ENCODE peak calls at places on chromosomes 3 and 15, in nine cellular contexts. C, Y, M, F, V, U, D, S and A are unnamed samples.

GRCh38 chr3:195012100-195012499 is 258.9 kb downstream of the XXYLT1 start:
- DNase-seq in C (peak; percentile 12), Y (no peak), M (no peak), F (no peak), V (no peak), U (no peak), D (no peak), S (no peak), A (no peak)

GRCh38 chr3:138846350-138846756 is 11.6 kb upstream of the PIK3CB start:
- DNase-seq in C (no peak), Y (no peak), M (no peak), F (no peak), V (no peak), U (no peak), D (no peak), S (no peak), A (no peak)

GRCh38 chr3:71551286-71551919 is 32.1 kb downstream of the FOXP1 start:
- DNase-seq in C (no peak), Y (no peak), M (peak; percentile 23), F (peak; percentile 74), V (peak; percentile 79), U (no peak), D (no peak), S (no peak), A (no peak)

GRCh38 chr3:111947179-111947727 is 31.6 kb upstream of the ABHD10 start:
- DNase-seq in C (no peak), Y (no peak), M (peak; percentile 61), F (peak; percentile 79), V (peak; percentile 75), U (no peak), D (no peak), S (no peak), A (peak; percentile 71)

GRCh38 chr3:60953406-60953805 is 297.8 kb downstream of the FHIT start:
- DNase-seq in C (no peak), Y (no peak), M (peak; percentile 61), F (peak; percentile 41), V (no peak), U (no peak), D (no peak), S (no peak), A (no peak)

GRCh38 chr3:177905895-177906511 is 630.2 kb upstream of the KCNMB2 start:
- DNase-seq in C (no peak), Y (no peak), M (peak; percentile 76), F (peak; percentile 95), V (peak; percentile 82), U (no peak), D (no peak), S (no peak), A (peak; percentile 74)

GRCh38 chr3:134371542-134372324 is 2.5 kb downstream of the AMOTL2 start:
- DNase-seq in C (peak; percentile 16), Y (no peak), M (peak; percentile 42), F (peak; percentile 49), V (peak; percentile 52), U (no peak), D (no peak), S (no peak), A (no peak)

GRCh38 chr15:42060797-42061196 is 33.6 kb downstream of the PLA2G4D start:
- DNase-seq in C (no peak), Y (no peak), M (no peak), F (no peak), V (no peak), U (no peak), D (no peak), S (no peak), A (no peak)

GRCh38 chr3:32630266-32630665 is 54.7 kb upstream of the CNOT10 start:
- DNase-seq in C (no peak), Y (no peak), M (peak; percentile 87), F (no peak), V (no peak), U (no peak), D (no peak), S (no peak), A (no peak)

GRCh38 chr3:48151058-48151806 is 37.0 kb downstream of the CDC25A start:
- DNase-seq in C (peak; percentile 81), Y (peak; percentile 57), M (peak; percentile 81), F (peak; percentile 63), V (peak; percentile 64), U (peak; percentile 80), D (peak; percentile 66), S (peak; percentile 79), A (no peak)

GRCh38 chr3:48157215-48157840 is 30.9 kb downstream of the CDC25A start:
- DNase-seq in C (no peak), Y (no peak), M (no peak), F (peak; percentile 42), V (peak; percentile 49), U (no peak), D (no peak), S (no peak), A (no peak)

GRCh38 chr3:48155122-48155521 is 33.1 kb downstream of the CDC25A start:
- DNase-seq in C (no peak), Y (no peak), M (peak; percentile 91), F (peak; percentile 79), V (peak; percentile 86), U (no peak), D (no peak), S (no peak), A (peak; percentile 35)

GRCh38 chr3:48151807-48152427 is 36.3 kb downstream of the CDC25A start:
- DNase-seq in C (no peak), Y (no peak), M (no peak), F (no peak), V (no peak), U (no peak), D (no peak), S (no peak), A (no peak)
- TF ChIP-seq CTCF in C (no peak), Y (no peak), M (no peak), F (no peak), V (peak; percentile 21), U (no peak), D (peak; percentile 1), S (no peak), A (no peak)

DNA sequence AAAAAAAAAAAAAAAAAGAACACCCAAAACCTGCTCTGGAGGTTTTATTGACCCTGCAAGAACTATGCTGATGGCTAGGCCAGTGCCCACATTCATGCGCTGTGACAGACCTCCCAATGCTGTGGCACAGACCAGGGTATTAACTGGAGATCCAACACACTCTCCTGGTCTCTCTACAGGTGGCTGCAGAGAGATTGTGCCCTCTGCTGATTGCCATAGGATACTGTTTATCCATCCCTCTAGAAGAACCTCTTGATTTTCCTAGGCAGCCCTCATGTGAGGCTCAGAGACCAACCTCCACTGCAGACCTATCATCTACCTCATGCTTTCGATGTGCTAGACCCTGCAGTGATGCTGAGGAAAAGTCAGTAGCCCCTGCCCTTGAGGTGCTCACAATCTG is 125.5 kb upstream of the TRIM42 start:
- DNase-seq in C (no peak), Y (no peak), M (peak; percentile 6), F (no peak), V (no peak), U (no peak), D (no peak), S (no peak), A (no peak)
- TF ChIP-seq CTCF in C (no peak), Y (no peak), M (peak; percentile 16), F (no peak), V (no peak), U (no peak), D (no peak), S (no peak), A (no peak)

DNA sequence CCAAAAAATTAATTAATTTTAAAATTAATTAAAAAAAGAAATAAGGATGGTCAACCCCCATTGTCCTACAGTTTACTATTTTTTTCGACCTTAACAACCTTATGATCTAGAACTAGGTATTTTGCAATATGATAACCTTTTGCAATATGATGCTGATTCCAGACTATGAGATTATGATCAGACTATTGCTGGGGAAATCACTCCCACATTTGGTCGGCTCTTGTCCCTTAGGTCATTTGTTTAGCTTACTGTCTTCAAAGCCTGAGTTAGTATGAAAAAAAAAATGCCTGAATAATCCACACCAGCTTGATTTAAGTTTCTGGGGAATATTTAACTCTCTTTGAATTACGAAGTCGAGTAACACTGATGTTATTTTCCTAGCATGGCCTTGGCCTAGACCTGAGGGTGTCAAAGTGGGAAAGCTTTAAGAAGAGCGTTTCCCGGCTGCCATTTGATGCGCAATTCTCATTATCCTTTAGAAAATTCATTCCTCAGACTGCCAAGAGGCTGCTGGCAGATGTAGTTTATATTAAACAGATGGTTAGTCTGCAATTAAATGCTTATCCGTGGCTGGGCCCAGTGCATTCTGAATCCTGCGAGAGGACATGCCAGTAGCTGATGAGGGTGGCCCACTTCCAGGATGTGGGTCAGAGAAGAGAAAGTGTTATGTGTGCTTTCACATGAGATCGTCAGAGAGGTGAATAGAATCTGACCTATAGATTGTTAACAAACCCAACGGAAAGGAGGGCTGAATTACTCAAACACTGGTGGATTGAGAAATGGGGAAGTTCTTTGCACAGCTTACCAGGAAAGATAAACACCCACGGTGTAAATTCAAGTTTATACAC is 496.0 kb upstream of the THBS1 start:
- DNase-seq in C (peak; percentile 22), Y (no peak), M (peak; percentile 79), F (peak; percentile 91), V (peak; percentile 57), U (peak; percentile 10), D (no peak), S (no peak), A (peak; percentile 84)
- TF ChIP-seq CTCF in C (no peak), Y (no peak), M (no peak), F (no peak), V (no peak), U (no peak), D (no peak), S (no peak), A (no peak)

GRCh38 chr3:81983382-81983781 is 221.9 kb upstream of the GBE1 start:
- DNase-seq in C (no peak), Y (no peak), M (no peak), F (no peak), V (no peak), U (no peak), D (no peak), S (no peak), A (no peak)

GRCh38 chr3:81989274-81989673 is 227.8 kb upstream of the GBE1 start:
- DNase-seq in C (no peak), Y (no peak), M (no peak), F (no peak), V (no peak), U (no peak), D (no peak), S (no peak), A (no peak)

GRCh38 chr3:81980566-81981494 is 219.4 kb upstream of the GBE1 start:
- DNase-seq in C (no peak), Y (no peak), M (no peak), F (no peak), V (no peak), U (no peak), D (no peak), S (no peak), A (no peak)

GRCh38 chr3:81989773-81990172 is 228.3 kb upstream of the GBE1 start:
- DNase-seq in C (no peak), Y (no peak), M (no peak), F (no peak), V (no peak), U (no peak), D (no peak), S (no peak), A (no peak)

DNA sequence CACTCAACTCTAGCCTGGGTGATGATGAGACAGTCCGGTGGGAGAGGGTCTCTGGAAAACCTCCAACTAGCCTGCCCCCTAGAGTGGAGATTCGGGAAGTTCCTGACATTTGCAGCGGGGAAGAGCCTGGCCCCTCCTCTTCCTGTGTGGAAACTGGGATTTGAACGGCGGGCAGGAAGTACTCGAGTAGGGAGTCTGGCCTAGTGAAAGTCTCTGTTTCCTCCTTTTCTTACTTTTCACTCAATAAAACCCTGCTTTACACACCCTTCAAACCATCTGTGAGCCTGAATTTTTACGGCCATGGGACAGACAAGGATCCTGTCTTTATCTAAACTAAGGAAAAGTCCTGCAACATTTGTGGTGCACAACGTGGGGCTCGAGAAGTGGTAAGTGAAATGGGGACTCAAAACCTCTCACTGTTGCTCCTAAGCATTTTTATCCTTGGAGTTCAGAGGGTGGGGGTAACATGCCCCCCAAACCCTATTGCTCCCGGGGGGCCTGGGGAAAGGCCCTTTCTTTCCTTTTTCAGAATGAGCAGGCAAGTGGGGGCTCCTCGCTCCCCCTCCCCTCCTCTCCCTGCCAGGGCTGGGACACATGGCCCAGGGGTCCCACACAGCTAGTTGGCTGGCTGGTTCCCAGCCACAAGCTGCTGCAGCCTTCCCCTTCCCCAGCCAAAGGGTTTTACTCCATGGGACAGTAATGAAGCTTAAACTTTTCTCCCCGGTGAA is 224.7 kb upstream of the GBE1 start:
- DNase-seq in C (no peak), Y (no peak), M (no peak), F (no peak), V (no peak), U (no peak), D (no peak), S (no peak), A (no peak)
- TF ChIP-seq CTCF in C (no peak), Y (no peak), M (no peak), F (no peak), V (no peak), U (no peak), D (no peak), S (no peak), A (no peak)